ENCODE peak calls at places on chromosomes 13 and 19, in four cellular contexts. One of them, this sample, is unnamed.

GRCh38 chr19:56069642-56070041 is 51.5 kb downstream of the ZNF787 start:
- DNase-seq in HCT116: no peak
- DNase-seq in SK-N-SH: no peak
- DNase-seq in GM12878: no peak
- DNase-seq in this sample: no peak

GRCh38 chr19:29845576-29846176 is 33.9 kb downstream of the CCNE1 start:
- DNase-seq in HCT116: no peak
- DNase-seq in SK-N-SH: peak; percentile 63
- DNase-seq in GM12878: no peak
- DNase-seq in this sample: no peak

GRCh38 chr19:35310811-35311465 is 18.0 kb upstream of the CD22 start:
- DNase-seq in HCT116: no peak
- DNase-seq in SK-N-SH: no peak
- DNase-seq in GM12878: no peak
- DNase-seq in this sample: no peak

GRCh38 chr13:106151056-106151699 is 384.3 kb downstream of the EFNB2 start:
- DNase-seq in HCT116: peak; percentile 87
- DNase-seq in SK-N-SH: no peak
- DNase-seq in GM12878: no peak
- DNase-seq in this sample: no peak

GRCh38 chr19:13794388-13794751 is 873 bp upstream of the ZSWIM4 start:
- DNase-seq in HCT116: no peak
- DNase-seq in SK-N-SH: no peak
- DNase-seq in GM12878: no peak
- DNase-seq in this sample: no peak

GRCh38 chr13:30329009-30329585 is 21.7 kb upstream of the KATNAL1 start:
- DNase-seq in HCT116: no peak
- DNase-seq in SK-N-SH: no peak
- DNase-seq in GM12878: no peak
- DNase-seq in this sample: no peak

GRCh38 chr13:100097821-100098220 is 8.9 kb downstream of the PCCA start:
- DNase-seq in HCT116: no peak
- DNase-seq in SK-N-SH: no peak
- DNase-seq in GM12878: no peak
- DNase-seq in this sample: no peak

GRCh38 chr19:45099465-45100201 is 6.7 kb downstream of the PPP1R37 start:
- DNase-seq in HCT116: no peak
- DNase-seq in SK-N-SH: no peak
- DNase-seq in GM12878: no peak
- DNase-seq in this sample: no peak

GRCh38 chr13:78608705-78609463 is 5.5 kb upstream of the POU4F1 start:
- DNase-seq in HCT116: no peak
- DNase-seq in SK-N-SH: peak; percentile 60
- DNase-seq in GM12878: no peak
- DNase-seq in this sample: no peak

GRCh38 chr19:42360787-42361544 is 29.1 kb downstream of the CNFN start:
- DNase-seq in HCT116: no peak
- DNase-seq in SK-N-SH: peak; percentile 56
- DNase-seq in GM12878: no peak
- DNase-seq in this sample: no peak

GRCh38 chr19:51060336-51060735 is 4.6 kb downstream of the KLK13 start:
- DNase-seq in HCT116: no peak
- DNase-seq in SK-N-SH: no peak
- DNase-seq in GM12878: no peak
- DNase-seq in this sample: no peak

GRCh38 chr13:42048625-42049453 is at the start of gene DGKH:
- DNase-seq in HCT116: peak; percentile 33
- DNase-seq in SK-N-SH: peak; percentile 95
- DNase-seq in GM12878: no peak
- DNase-seq in this sample: peak; percentile 57

GRCh38 chr19:4310247-4311121 is 6.1 kb downstream of the FSD1 start:
- DNase-seq in HCT116: peak; percentile 57
- DNase-seq in SK-N-SH: peak; percentile 88
- DNase-seq in GM12878: no peak
- DNase-seq in this sample: no peak

GRCh38 chr13:33514362-33514761 is 228.8 kb upstream of the STARD13 start:
- DNase-seq in HCT116: no peak
- DNase-seq in SK-N-SH: no peak
- DNase-seq in GM12878: no peak
- DNase-seq in this sample: no peak

GRCh38 chr19:29194658-29195057 is 18.3 kb downstream of the UQCRFS1 start:
- DNase-seq in HCT116: no peak
- DNase-seq in SK-N-SH: no peak
- DNase-seq in GM12878: no peak
- DNase-seq in this sample: no peak

GRCh38 chr19:40302224-40303011 is 17.3 kb upstream of the AKT2 start:
- DNase-seq in HCT116: no peak
- DNase-seq in SK-N-SH: no peak
- DNase-seq in GM12878: no peak
- DNase-seq in this sample: no peak

GRCh38 chr19:55223291-55224037 is 5.1 kb downstream of the TMEM86B start:
- DNase-seq in HCT116: no peak
- DNase-seq in SK-N-SH: peak; percentile 22
- DNase-seq in GM12878: no peak
- DNase-seq in this sample: no peak

GRCh38 chr13:113875829-113876228 is 12.0 kb upstream of the GAS6 start:
- DNase-seq in HCT116: no peak
- DNase-seq in SK-N-SH: no peak
- DNase-seq in GM12878: no peak
- DNase-seq in this sample: no peak

GRCh38 chr13:107867701-107868661 is 347.4 kb downstream of the LIG4 start:
- DNase-seq in HCT116: no peak
- DNase-seq in SK-N-SH: peak; percentile 87
- DNase-seq in GM12878: no peak
- DNase-seq in this sample: peak; percentile 12

GRCh38 chr19:44943801-44944249 is 1.8 kb downstream of the APOC4 start:
- DNase-seq in HCT116: no peak
- DNase-seq in SK-N-SH: no peak
- DNase-seq in GM12878: no peak
- DNase-seq in this sample: peak; percentile 67

GRCh38 chr13:113846639-113847318 is 17.1 kb downstream of the GAS6 start:
- DNase-seq in HCT116: no peak
- DNase-seq in SK-N-SH: no peak
- DNase-seq in GM12878: no peak
- DNase-seq in this sample: no peak

GRCh38 chr13:101959016-101959415 is 442.8 kb downstream of the FGF14 start:
- DNase-seq in HCT116: no peak
- DNase-seq in SK-N-SH: no peak
- DNase-seq in GM12878: no peak
- DNase-seq in this sample: no peak

GRCh38 chr19:15423130-15423529 is 4.3 kb upstream of the AKAP8L start:
- DNase-seq in HCT116: no peak
- DNase-seq in SK-N-SH: no peak
- DNase-seq in GM12878: no peak
- DNase-seq in this sample: no peak

GRCh38 chr19:15422311-15423075 is 3.7 kb upstream of the AKAP8L start:
- DNase-seq in HCT116: no peak
- DNase-seq in SK-N-SH: no peak
- DNase-seq in GM12878: no peak
- DNase-seq in this sample: no peak

GRCh38 chr19:15421136-15421535 is 2.3 kb upstream of the AKAP8L start:
- DNase-seq in HCT116: no peak
- DNase-seq in SK-N-SH: no peak
- DNase-seq in GM12878: no peak
- DNase-seq in this sample: no peak

GRCh38 chr19:15419413-15420025 is 731 bp upstream of the AKAP8L start:
- DNase-seq in HCT116: no peak
- DNase-seq in SK-N-SH: no peak
- DNase-seq in GM12878: no peak
- DNase-seq in this sample: no peak

DNA sequence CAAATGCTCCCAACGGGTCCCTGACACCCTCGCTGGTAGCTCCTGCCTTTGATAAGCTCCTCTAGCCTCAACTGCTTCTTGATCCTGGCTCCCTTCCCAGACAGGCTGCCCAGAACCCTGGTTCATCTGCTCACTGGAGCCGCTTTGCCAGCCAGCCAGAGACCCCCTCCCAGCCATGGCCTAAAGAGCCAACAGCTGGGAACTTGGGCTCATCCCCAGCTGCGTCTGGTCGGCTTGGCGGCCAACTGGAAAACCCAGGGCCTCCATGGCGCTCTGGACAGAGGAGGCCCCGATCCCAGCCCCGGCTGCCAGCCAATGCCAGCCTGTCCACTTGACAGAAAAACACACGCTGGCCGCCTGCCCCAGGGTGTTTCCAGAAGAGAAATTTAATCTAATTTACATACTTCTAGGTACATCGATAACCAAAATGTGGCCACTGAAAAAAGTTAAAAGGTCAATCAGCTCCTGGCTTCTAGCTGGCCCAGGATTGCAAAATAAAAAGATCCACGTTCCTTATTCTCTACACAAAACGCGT is 3.0 kb upstream of the AKAP8L start:
- DNase-seq in HCT116: no peak
- DNase-seq in SK-N-SH: peak; percentile 88
- DNase-seq in GM12878: no peak
- DNase-seq in this sample: no peak
- TF ChIP-seq REST in HCT116: no peak
- TF ChIP-seq REST in SK-N-SH: no peak
- TF ChIP-seq REST in GM12878: no peak
- TF ChIP-seq REST in this sample: no peak

GRCh38 chr13:80835902-80836301 is 495.0 kb upstream of the SPRY2 start:
- DNase-seq in HCT116: no peak
- DNase-seq in SK-N-SH: no peak
- DNase-seq in GM12878: no peak
- DNase-seq in this sample: no peak
- H3K27ac ChIP-seq in HCT116: no peak overlapping the region
- H3K27ac ChIP-seq in SK-N-SH: no peak overlapping the region
- H3K27ac ChIP-seq in GM12878: no peak overlapping the region
- H3K27ac ChIP-seq in this sample: no peak overlapping the region

DNA sequence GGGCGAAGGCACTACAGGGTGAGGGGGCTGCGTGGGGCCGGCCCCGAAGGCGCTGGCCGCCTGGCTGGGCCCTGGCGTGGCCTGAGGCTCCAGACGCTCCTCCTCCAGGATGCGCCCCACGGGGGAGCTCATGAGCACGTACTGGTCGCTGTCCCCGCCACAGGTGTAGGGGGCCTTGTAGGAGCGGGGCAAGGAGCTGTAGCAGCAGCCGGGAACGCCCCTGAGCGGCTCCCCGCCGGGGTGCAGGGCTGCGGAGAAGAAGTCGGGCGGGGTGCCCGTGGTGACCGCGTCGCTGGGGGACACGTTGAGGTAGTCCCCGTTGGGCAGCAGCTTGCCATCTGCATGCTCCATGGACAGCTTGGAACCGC is 3.0 kb downstream of the IRS2 start:
- DNase-seq in HCT116: no peak
- DNase-seq in SK-N-SH: peak; percentile 65
- DNase-seq in GM12878: no peak
- DNase-seq in this sample: no peak
- H3K4me3 ChIP-seq in HCT116: no peak overlapping the region
- H3K4me3 ChIP-seq in SK-N-SH: peak overlapping the region; percentile 84
- H3K4me3 ChIP-seq in GM12878: no peak overlapping the region
- H3K4me3 ChIP-seq in this sample: peak overlapping the region; percentile 18

DNA sequence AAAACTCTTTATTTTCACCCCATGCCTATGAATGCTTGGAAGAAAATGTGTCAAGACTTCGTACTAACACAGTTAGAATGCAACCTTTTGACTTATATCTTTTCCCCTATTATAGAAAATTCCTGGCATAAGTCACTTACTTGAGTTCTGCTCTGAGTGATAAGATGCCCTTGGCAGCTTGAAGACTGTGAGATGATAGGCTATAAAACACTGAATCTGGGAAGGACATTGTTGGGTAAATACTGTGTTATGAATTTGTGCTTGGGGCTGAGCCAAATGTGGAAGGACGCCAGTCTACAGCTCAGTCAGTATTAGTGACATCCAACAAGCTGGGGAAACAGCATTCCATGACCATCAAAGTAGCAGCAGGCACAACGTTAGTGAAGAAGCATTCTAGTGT is 368.0 kb upstream of the SGCG start:
- DNase-seq in HCT116: no peak
- DNase-seq in SK-N-SH: no peak
- DNase-seq in GM12878: no peak
- DNase-seq in this sample: no peak
- TF ChIP-seq REST in HCT116: no peak
- TF ChIP-seq REST in SK-N-SH: no peak
- TF ChIP-seq REST in GM12878: no peak
- TF ChIP-seq REST in this sample: no peak

DNA sequence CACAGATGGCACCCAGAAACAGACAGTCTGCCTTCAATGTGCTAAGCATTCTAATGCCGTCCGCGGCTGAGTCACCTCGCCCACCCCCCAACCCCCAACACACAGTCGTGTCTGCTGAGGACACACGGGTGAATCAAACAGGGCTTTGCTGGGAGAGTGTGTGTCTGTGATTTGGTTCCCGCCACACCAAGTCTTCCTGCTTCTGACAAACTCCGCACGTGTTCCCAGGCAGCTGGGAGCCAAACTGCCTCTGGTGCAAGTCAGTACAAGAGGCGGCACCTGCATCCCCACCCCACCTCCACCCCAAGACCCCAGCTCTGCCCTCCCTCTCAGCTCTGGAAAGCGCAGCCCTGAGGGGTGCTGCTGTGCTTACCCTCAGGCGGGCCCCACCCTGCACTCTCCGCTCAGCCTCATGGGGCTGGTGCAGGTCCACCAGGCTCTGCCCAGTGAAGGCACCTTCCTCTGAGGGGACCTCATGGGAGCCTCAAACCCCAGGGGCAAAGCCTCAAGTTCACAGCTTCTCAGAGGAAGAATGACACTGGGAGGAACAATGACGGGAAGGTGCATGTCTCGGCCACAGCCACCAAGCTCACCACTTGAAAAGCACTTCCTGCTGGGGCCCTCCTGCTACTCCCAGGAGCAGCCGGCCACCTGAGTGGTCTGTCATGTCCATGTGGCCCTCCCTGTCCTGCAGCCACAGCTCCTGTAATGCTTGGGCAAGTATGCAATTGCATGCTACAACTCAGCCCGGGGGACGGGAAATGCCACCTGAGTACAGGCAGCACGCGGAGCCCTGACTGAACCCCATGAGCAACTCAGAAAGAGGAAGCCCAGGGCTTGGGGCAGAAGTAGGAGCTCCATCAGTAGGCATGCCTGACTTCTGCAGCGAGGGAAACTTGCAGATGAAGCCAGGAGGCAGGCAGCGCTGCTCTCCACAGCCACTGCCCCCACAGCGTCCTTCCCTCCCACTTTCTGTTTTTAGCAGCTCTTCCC is 15.1 kb upstream of the SLC35E1 start:
- DNase-seq in HCT116: no peak
- DNase-seq in SK-N-SH: no peak
- DNase-seq in GM12878: peak; percentile 84
- DNase-seq in this sample: peak; percentile 94
- H3K27ac ChIP-seq in HCT116: no peak overlapping the region
- H3K27ac ChIP-seq in SK-N-SH: peak overlapping the region; percentile 77
- H3K27ac ChIP-seq in GM12878: peak overlapping the region; percentile 99
- H3K27ac ChIP-seq in this sample: peak overlapping the region; percentile 66

This sample was measured in HL-60.